ENCODE peak calls at places on chromosomes 2 and 18, in seven cellular contexts. G, M, O, R, W, E and P are unnamed samples.
A peak's percentile ranks its signal among the peaks of the same experiment; 100 is the strongest.

GRCh38 chr2:13480057-13480456 is 763.3 kb downstream of the TRIB2 start:
- DNase-seq in G (no peak), M (no peak), O (no peak), R (no peak), W (no peak), E (no peak), P (no peak)

GRCh38 chr2:182618672-182619079 is 97.4 kb upstream of the DNAJC10 start:
- DNase-seq in G (no peak), M (no peak), O (no peak), R (no peak), W (no peak), E (peak; percentile 74), P (no peak)

GRCh38 chr18:29254123-29254522 is 1077.2 kb upstream of the CDH2 start:
- DNase-seq in G (no peak), M (no peak), O (no peak), R (no peak), W (no peak), E (no peak), P (no peak)

GRCh38 chr18:34999734-35000397 is 41.3 kb upstream of the MAPRE2 start:
- DNase-seq in G (no peak), M (peak; percentile 28), O (no peak), R (no peak), W (peak; percentile 52), E (no peak), P (no peak)

GRCh38 chr2:200757414-200757813 is 54.3 kb upstream of the BZW1 start:
- DNase-seq in G (no peak), M (no peak), O (no peak), R (no peak), W (no peak), E (no peak), P (no peak)

GRCh38 chr2:73284296-73285161 is at the start of gene FBXO41:
- DNase-seq in G (no peak), M (peak; percentile 85), O (peak; percentile 46), R (no peak), W (peak; percentile 81), E (peak; percentile 32), P (no peak)

GRCh38 chr2:240482141-240482540 is 46.7 kb downstream of the GPC1 start:
- DNase-seq in G (no peak), M (peak; percentile 19), O (no peak), R (no peak), W (no peak), E (no peak), P (peak; percentile 77)

GRCh38 chr2:190149942-190150341 is 87.4 kb upstream of the MSTN start:
- DNase-seq in G (no peak), M (peak; percentile 31), O (no peak), R (no peak), W (no peak), E (no peak), P (no peak)

GRCh38 chr2:235493775-235494715 is at the start of gene AGAP1:
- DNase-seq in G (peak; percentile 87), M (peak; percentile 88), O (peak; percentile 75), R (no peak), W (peak; percentile 96), E (peak; percentile 93), P (no peak)

GRCh38 chr2:34719195-34719594 is 1120.1 kb upstream of the FAM98A start:
- DNase-seq in G (no peak), M (no peak), O (no peak), R (no peak), W (no peak), E (no peak), P (no peak)

GRCh38 chr2:207254526-207255464 is 89.0 kb upstream of the KLF7 start:
- DNase-seq in G (no peak), M (no peak), O (no peak), R (no peak), W (no peak), E (peak; percentile 52), P (no peak)

GRCh38 chr2:219292616-219293015 is 13.4 kb downstream of the DNAJB2 start:
- DNase-seq in G (no peak), M (no peak), O (no peak), R (no peak), W (no peak), E (no peak), P (no peak)

DNA sequence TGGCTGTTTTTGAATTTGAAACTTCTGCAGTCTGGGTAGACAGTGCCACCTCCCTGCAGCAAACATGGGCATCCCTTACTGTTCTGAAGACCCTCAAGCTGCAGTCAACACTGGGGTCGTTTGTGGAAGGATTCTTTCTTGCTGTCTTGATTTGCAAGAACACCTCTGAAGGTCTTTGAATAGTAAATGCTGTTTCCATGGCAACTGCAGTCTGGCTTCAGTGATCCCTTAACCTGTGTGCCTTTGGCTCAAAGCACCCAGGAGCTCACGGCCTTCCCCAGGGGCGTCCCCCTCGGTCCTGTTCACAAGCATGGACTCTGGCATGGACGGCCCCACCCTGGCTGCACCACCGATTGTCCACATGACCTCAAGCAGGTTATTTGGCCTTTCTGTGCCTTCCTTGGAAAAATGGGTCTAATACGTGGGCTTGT is 38.3 kb downstream of the LRRFIP1 start:
- DNase-seq in G (no peak), M (peak; percentile 68), O (no peak), R (no peak), W (peak; percentile 79), E (no peak), P (no peak)
- TF ChIP-seq CTCF in G (no peak), M (no peak), O (no peak), R (no peak), W (no peak), E (no peak), P (peak; percentile 66)

GRCh38 chr2:164569334-164569733 is 51.9 kb downstream of the GRB14 start:
- DNase-seq in G (no peak), M (no peak), O (no peak), R (no peak), W (no peak), E (no peak), P (no peak)

GRCh38 chr2:164570475-164570874 is 50.8 kb downstream of the GRB14 start:
- DNase-seq in G (no peak), M (no peak), O (no peak), R (no peak), W (no peak), E (no peak), P (no peak)

DNA sequence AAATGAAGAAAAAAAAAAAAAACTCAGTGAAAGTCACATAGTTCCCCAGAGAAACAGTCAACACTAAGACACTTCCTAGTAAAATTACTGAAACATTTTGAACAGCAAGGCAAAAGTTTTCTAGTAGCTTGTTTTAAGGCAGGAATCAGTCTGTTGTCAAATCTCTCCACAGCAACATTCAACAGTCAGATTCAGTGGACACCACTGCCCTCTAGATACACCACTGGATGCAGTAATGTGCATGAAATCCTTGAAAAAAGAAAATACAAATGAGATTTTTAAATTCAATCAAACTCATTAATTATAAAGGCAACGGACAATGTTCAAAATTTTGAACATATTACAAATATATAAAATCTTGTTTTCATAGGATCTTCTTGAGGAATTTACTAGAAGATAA is 46.4 kb downstream of the GRB14 start:
- DNase-seq in G (no peak), M (no peak), O (no peak), R (no peak), W (no peak), E (no peak), P (no peak)
- TF ChIP-seq CTCF in G (no peak), M (no peak), O (no peak), R (no peak), W (no peak), E (no peak), P (peak; percentile 46)

DNA sequence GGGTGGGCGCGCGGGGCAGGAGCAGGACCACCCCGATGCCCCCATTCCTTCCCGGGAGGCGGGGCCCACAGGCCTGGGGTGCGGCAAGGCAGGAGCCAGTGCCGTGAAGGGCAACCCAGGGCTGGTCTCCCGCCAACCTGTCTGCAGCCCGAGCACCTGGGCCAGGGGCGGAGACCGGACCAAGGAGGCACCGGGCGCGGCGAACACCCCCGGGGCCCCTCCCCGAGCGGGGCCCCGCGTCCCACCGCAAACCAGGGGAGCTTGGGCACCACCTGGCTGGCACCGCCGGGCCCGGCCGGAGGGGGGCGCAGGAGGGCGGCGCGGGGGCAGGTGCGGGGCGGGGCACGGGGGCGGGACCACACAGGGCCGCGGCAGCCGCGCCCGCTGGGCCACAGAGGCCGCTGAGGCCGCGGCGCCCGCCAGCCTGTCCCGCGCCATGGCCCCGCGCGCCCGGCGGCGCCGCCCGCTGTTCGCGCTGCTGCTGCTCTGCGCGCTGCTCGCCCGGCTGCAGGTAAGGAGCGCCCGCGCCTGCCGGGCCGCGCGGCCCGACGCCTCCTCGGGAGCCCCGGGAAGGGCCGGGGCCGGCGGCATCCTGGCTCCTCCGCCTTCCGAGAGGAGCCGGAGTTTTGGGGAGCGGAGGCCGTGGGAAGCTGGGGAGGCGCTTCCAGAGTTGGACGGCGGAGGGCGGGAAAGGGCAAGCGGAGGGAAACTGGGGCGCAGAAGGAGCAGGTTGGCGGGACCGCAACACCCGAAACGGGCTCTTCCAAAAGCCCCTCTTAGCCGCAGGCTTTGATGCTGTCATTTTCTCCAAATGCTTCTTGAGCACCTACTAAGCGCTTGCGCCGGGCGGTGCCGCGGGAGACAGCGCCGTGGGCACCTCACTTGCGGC is at the start of gene TNFRSF11A:
- DNase-seq in G (no peak), M (peak; percentile 77), O (no peak), R (no peak), W (peak; percentile 86), E (peak; percentile 12), P (no peak)
- TF ChIP-seq CTCF in G (no peak), M (peak; percentile 61), O (peak; percentile 62), R (peak; percentile 35), W (peak; percentile 56), E (no peak), P (peak; percentile 50)

GRCh38 chr2:172083725-172084483 is 1.4 kb upstream of the DLX1 start:
- DNase-seq in G (no peak), M (no peak), O (no peak), R (no peak), W (peak; percentile 35), E (no peak), P (no peak)

GRCh38 chr2:172084484-172084733 is 898 bp upstream of the DLX1 start:
- DNase-seq in G (no peak), M (no peak), O (no peak), R (no peak), W (no peak), E (no peak), P (no peak)

GRCh38 chr2:172085460-172086159 is at the start of gene DLX1:
- DNase-seq in G (no peak), M (peak; percentile 74), O (no peak), R (no peak), W (peak; percentile 46), E (no peak), P (no peak)

GRCh38 chr2:172086349-172087190 is 1.3 kb downstream of the DLX1 start:
- DNase-seq in G (no peak), M (peak; percentile 85), O (no peak), R (no peak), W (peak; percentile 94), E (no peak), P (no peak)

GRCh38 chr2:172084734-172085459 is 410 bp upstream of the DLX1 start:
- DNase-seq in G (no peak), M (peak; percentile 95), O (peak; percentile 71), R (peak; percentile 90), W (peak; percentile 97), E (peak; percentile 94), P (peak; percentile 98)
- TF ChIP-seq CTCF in G (no peak), M (no peak), O (no peak), R (no peak), W (no peak), E (no peak), P (peak; percentile 31)